ENCODE peak calls at places on chromosomes 7 and 10, in six cellular contexts. U is HepG2, O is GM12891, I is K562, J is GM12878, Q is H1. W is an unnamed sample.

GRCh38 chr10:70330671-70331070 is 46.9 kb upstream of the NPFFR1 start:
- DNase-seq in U (no peak), O (no peak), I (no peak), J (no peak), Q (no peak), W (no peak)

GRCh38 chr7:98641646-98642489 is 24.8 kb downstream of the NPTX2 start:
- DNase-seq in U (peak), O (peak), I (no peak), J (peak), Q (no peak), W (peak)

GRCh38 chr7:39582536-39582935 is 16.3 kb downstream of the YAE1 start:
- DNase-seq in U (no peak), O (no peak), I (no peak), J (no peak), Q (no peak), W (no peak)

GRCh38 chr7:90119178-90119971 is 34.9 kb upstream of the STEAP1 start:
- DNase-seq in U (no peak), O (no peak), I (no peak), J (no peak), Q (peak), W (no peak)

GRCh38 chr10:61984803-61985418 is 83.4 kb downstream of the ARID5B start:
- DNase-seq in U (no peak), O (no peak), I (no peak), J (no peak), Q (no peak), W (no peak)

GRCh38 chr7:17302575-17303142 is 4.2 kb downstream of the AHR start:
- DNase-seq in U (no peak), O (no peak), I (no peak), J (peak), Q (no peak), W (no peak)

GRCh38 chr10:101579516-101579870 is 8.6 kb downstream of the POLL start:
- DNase-seq in U (no peak), O (no peak), I (no peak), J (no peak), Q (no peak), W (no peak)

GRCh38 chr7:129657363-129657762 is 45.8 kb downstream of the NRF1 start:
- DNase-seq in U (no peak), O (no peak), I (no peak), J (no peak), Q (no peak), W (no peak)

GRCh38 chr7:7554647-7555575 is 11.8 kb upstream of the MIOS start:
- DNase-seq in U (no peak), O (no peak), I (no peak), J (no peak), Q (no peak), W (no peak)

GRCh38 chr10:129523723-129524316 is 56.8 kb downstream of the MGMT start:
- DNase-seq in U (no peak), O (no peak), I (no peak), J (no peak), Q (no peak), W (no peak)

GRCh38 chr10:48496831-48497792 is 107.8 kb downstream of the ARHGAP22 start:
- DNase-seq in U (no peak), O (no peak), I (no peak), J (no peak), Q (peak), W (no peak)

GRCh38 chr10:120386196-120386595 is 70.8 kb upstream of the PLPP4 start:
- DNase-seq in U (no peak), O (no peak), I (no peak), J (no peak), Q (no peak), W (no peak)

GRCh38 chr7:95905165-95905564 is 132.8 kb downstream of the DYNC1I1 start:
- DNase-seq in U (no peak), O (no peak), I (no peak), J (no peak), Q (no peak), W (no peak)

GRCh38 chr10:33539137-33539536 is 204.7 kb upstream of the NRP1 start:
- DNase-seq in U (no peak), O (no peak), I (no peak), J (no peak), Q (no peak), W (no peak)

GRCh38 chr10:90642136-90642535 is 215.7 kb downstream of the HTR7 start:
- DNase-seq in U (no peak), O (no peak), I (no peak), J (no peak), Q (no peak), W (no peak)

GRCh38 chr7:4871056-4871680 is 9.3 kb upstream of the PAPOLB start:
- DNase-seq in U (no peak), O (no peak), I (no peak), J (no peak), Q (no peak), W (no peak)

GRCh38 chr7:98556288-98556687 is 60.8 kb upstream of the NPTX2 start:
- DNase-seq in U (no peak), O (no peak), I (no peak), J (no peak), Q (no peak), W (no peak)

GRCh38 chr10:91603931-91604331 is 28.9 kb downstream of the PPP1R3C start:
- DNase-seq in U (no peak), O (no peak), I (no peak), J (no peak), Q (no peak), W (no peak)

GRCh38 chr10:86664370-86665217 is 3.7 kb upstream of the LDB3 start:
- DNase-seq in U (no peak), O (no peak), I (no peak), J (no peak), Q (no peak), W (no peak)

GRCh38 chr7:30656611-30657010 is 25.6 kb downstream of the CRHR2 start:
- DNase-seq in U (no peak), O (no peak), I (no peak), J (no peak), Q (no peak), W (no peak)

GRCh38 chr10:110802551-110803238 is 69.0 kb upstream of the PDCD4 start:
- DNase-seq in U (peak), O (no peak), I (no peak), J (peak), Q (no peak), W (no peak)

GRCh38 chr7:28510022-28510367 is 97.7 kb downstream of the CREB5 start:
- DNase-seq in U (no peak), O (no peak), I (no peak), J (no peak), Q (no peak), W (no peak)

GRCh38 chr7:75776295-75776971 is 4.4 kb upstream of the CCL26 start:
- DNase-seq in U (no peak), O (no peak), I (no peak), J (peak), Q (no peak), W (no peak)

GRCh38 chr7:36526720-36527548 is 137.3 kb downstream of the ANLN start:
- DNase-seq in U (no peak), O (no peak), I (peak), J (peak), Q (no peak), W (no peak)

GRCh38 chr7:85074016-85074415 is 112.8 kb downstream of the SEMA3D start:
- DNase-seq in U (no peak), O (no peak), I (no peak), J (no peak), Q (no peak), W (no peak)

GRCh38 chr10:133103311-133103910 is 15.7 kb downstream of the ADGRA1 start:
- DNase-seq in U (no peak), O (no peak), I (no peak), J (no peak), Q (no peak), W (no peak)

GRCh38 chr7:99693427-99694200 is 13.8 kb upstream of the CYP3A5 start:
- DNase-seq in U (peak), O (no peak), I (peak), J (no peak), Q (peak), W (no peak)

DNA sequence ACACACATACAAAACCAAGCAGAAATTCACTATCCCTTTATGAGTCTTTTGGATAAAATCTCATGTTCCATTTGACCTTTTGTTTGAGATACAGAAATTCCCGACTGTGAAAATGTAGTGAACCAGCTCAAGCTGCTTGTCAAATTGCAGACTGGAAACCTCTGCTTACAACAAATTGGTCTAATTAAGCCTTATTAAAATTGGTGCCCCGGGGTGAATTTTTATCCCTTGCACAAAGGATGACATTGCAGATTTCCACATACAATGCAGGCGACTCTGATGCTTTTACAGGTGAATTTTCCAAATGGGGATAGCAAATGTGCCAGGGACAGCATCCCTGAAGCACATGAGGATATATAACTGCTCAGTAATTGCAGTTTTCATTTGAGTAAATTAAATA is 257.3 kb downstream of the BMPER start:
- DNase-seq in U (no peak), O (no peak), I (no peak), J (no peak), Q (no peak), W (no peak)
- TF ChIP-seq POLR2AphosphoS5 in U (no peak), O (no peak), I (no peak), J (no peak), Q (no peak), W (no peak)

GRCh38 chr7:154869436-154869835 is 133.5 kb downstream of the PAXIP1 start:
- DNase-seq in U (no peak), O (no peak), I (no peak), J (no peak), Q (no peak), W (no peak)

GRCh38 chr7:154868901-154869300 is 134.0 kb downstream of the PAXIP1 start:
- DNase-seq in U (no peak), O (no peak), I (peak), J (no peak), Q (no peak), W (no peak)

GRCh38 chr7:154865984-154866685 is 136.8 kb downstream of the PAXIP1 start:
- DNase-seq in U (no peak), O (no peak), I (no peak), J (no peak), Q (no peak), W (no peak)

GRCh38 chr7:154864531-154864908 is 138.4 kb downstream of the PAXIP1 start:
- DNase-seq in U (no peak), O (no peak), I (no peak), J (peak), Q (no peak), W (no peak)

GRCh38 chr7:154867068-154867467 is 135.9 kb downstream of the PAXIP1 start:
- DNase-seq in U (no peak), O (no peak), I (no peak), J (peak), Q (no peak), W (no peak)
- TF ChIP-seq POLR2A in U (no peak), O (no peak), I (no peak), J (no peak), Q (no peak), W (no peak)

GRCh38 chr10:114061794-114062193 is 18.1 kb downstream of the ADRB1 start:
- DNase-seq in U (no peak), O (no peak), I (no peak), J (no peak), Q (no peak), W (no peak)

GRCh38 chr10:114061148-114061547 is 17.5 kb downstream of the ADRB1 start:
- DNase-seq in U (no peak), O (no peak), I (no peak), J (no peak), Q (no peak), W (no peak)

GRCh38 chr10:114060456-114060855 is 16.8 kb downstream of the ADRB1 start:
- DNase-seq in U (no peak), O (no peak), I (no peak), J (no peak), Q (no peak), W (no peak)

GRCh38 chr10:114068054-114068707 is 24.5 kb downstream of the ADRB1 start:
- DNase-seq in U (no peak), O (no peak), I (no peak), J (no peak), Q (no peak), W (no peak)

GRCh38 chr10:114064151-114065045 is 20.7 kb downstream of the ADRB1 start:
- DNase-seq in U (no peak), O (no peak), I (no peak), J (no peak), Q (no peak), W (no peak)
- TF ChIP-seq TAF1 in U (no peak), O (no peak), I (no peak), J (no peak), Q (no peak), W (no peak)

DNA sequence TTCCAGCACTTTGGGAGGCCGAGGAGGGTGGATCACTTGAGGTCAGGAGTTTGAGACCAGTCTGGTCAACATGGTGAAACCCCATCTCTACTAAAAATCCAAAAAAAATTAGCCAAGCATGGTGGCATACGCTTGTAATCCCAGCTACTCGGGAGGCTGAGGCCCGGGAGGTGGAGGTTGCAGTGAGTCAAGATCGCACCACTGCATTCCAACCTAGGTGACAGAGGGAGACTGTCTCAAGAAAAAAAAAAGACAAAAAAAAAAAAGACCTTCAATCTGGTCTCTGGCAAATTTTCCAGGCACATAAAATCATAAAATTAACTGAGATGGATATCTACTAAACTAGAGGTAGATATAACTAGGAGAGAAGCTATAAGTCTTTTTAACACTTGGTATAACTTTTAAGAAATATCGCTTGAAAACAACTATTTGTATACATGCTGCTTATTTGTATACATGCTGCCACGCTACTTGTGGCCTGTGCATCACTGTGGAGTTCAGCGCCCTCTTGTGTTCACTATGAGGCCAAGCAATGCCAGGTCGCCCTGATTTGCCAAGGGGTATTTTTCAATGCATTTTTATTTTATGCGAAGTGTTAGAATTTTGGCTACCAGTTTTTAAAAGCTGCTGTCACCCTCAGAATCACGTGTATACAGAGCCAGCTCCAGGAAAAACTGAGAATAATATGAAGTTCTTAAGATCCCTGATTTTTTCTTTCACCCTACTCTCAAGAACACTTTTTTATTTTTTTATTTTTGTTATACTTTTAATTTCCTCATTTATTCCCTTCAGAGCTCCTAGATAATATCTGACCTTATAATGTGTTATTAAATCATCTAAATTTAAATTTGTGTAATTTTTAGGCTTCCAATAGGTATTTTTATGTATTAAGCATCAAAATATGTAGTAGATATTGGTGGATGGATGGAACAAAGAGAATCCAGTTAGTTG is 26.7 kb downstream of the CYCS start:
- DNase-seq in U (peak), O (peak), I (peak), J (no peak), Q (peak), W (peak)
- TF ChIP-seq POLR2AphosphoS5 in U (no peak), O (no peak), I (no peak), J (no peak), Q (no peak), W (no peak)

GRCh38 chr10:31318854-31319601 is at the start of gene ZEB1:
- DNase-seq in U (peak), O (peak), I (peak), J (no peak), Q (peak), W (peak)

GRCh38 chr10:31319602-31320178 is 674 bp downstream of the ZEB1 start:
- DNase-seq in U (no peak), O (peak), I (no peak), J (no peak), Q (no peak), W (no peak)

GRCh38 chr10:31320179-31320597 is 1.2 kb downstream of the ZEB1 start:
- DNase-seq in U (no peak), O (peak), I (peak), J (no peak), Q (peak), W (peak)

GRCh38 chr10:31321396-31321941 is 2.5 kb downstream of the ZEB1 start:
- DNase-seq in U (no peak), O (no peak), I (no peak), J (no peak), Q (no peak), W (no peak)

GRCh38 chr10:31320598-31321211 is 1.7 kb downstream of the ZEB1 start:
- DNase-seq in U (peak), O (no peak), I (peak), J (no peak), Q (peak), W (peak)
- TF ChIP-seq POLR2A in U (no peak), O (no peak), I (no peak), J (no peak), Q (no peak), W (no peak)

GRCh38 chr7:52249741-52250140 is 785.7 kb upstream of the POM121L12 start:
- DNase-seq in U (no peak), O (no peak), I (no peak), J (no peak), Q (no peak), W (no peak)
- TF ChIP-seq TAF1 in U (no peak), O (no peak), I (no peak), J (no peak), Q (no peak), W (no peak)